ENCODE peak calls at places on chromosomes 1 and 21, in eight cellular contexts. D is EL; Y is GM20000; X is endothelial cell; J is myocyte; I is kidney tubule cell; U is fibroblast of the conjunctiva; G is activated CD8-positive, alpha-beta memory T cell treated with anti-CD3 and anti-CD28 coated beads for 48 hours. C is an unnamed sample.

GRCh38 chr21:33558777-33559421 is 16.1 kb downstream of the SON start:
- DNase-seq in Y (no peak), X (no peak), G (no peak), U (no peak), J (no peak), I (no peak), D (no peak), C (no peak)

GRCh38 chr1:186578325-186579016 is 101.8 kb downstream of the PTGS2 start:
- DNase-seq in J (no peak), D (no peak), G (no peak), I (peak; percentile 40), Y (no peak), U (no peak), X (no peak), C (no peak)

GRCh38 chr1:156487862-156488261 is 12.7 kb downstream of the MEF2D start:
- DNase-seq in G (no peak), Y (peak; percentile 74), I (peak; percentile 90), J (peak; percentile 41), U (no peak), D (no peak), X (no peak), C (no peak)

GRCh38 chr1:47257224-47257623 is 25.2 kb upstream of the TAL1 start:
- DNase-seq in J (peak; percentile 84), X (no peak), Y (no peak), D (no peak), U (no peak), I (no peak), G (no peak), C (no peak)

GRCh38 chr1:44650159-44650831 is 24.0 kb downstream of the TMEM53 start:
- DNase-seq in D (no peak), J (no peak), Y (no peak), U (no peak), I (no peak), G (no peak), X (no peak), C (no peak)

GRCh38 chr1:207362962-207363858 is 41.7 kb downstream of the CD55 start:
- DNase-seq in I (peak; percentile 37), G (no peak), X (no peak), J (peak; percentile 38), U (no peak), Y (no peak), D (peak; percentile 13), C (no peak)

GRCh38 chr21:41964171-41964570 is 10.4 kb upstream of the C2CD2 start:
- DNase-seq in Y (no peak), D (no peak), G (no peak), X (no peak), J (no peak), I (no peak), U (no peak), C (no peak)

GRCh38 chr1:78070758-78071157 is 25.0 kb downstream of the GIPC2 start:
- DNase-seq in D (peak; percentile 83), J (peak; percentile 83), I (peak; percentile 74), X (no peak), U (peak; percentile 65), Y (no peak), G (no peak), C (no peak)

GRCh38 chr1:242212401-242212800 is 213.5 kb upstream of the MAP1LC3C start:
- DNase-seq in D (no peak), J (no peak), I (no peak), U (no peak), Y (no peak), X (no peak), G (no peak), C (no peak)

GRCh38 chr1:119884700-119885099 is 11.6 kb downstream of the ADAM30 start:
- DNase-seq in D (no peak), G (no peak), X (no peak), Y (no peak), U (no peak), I (no peak), J (peak; percentile 44), C (no peak)

GRCh38 chr1:169670836-169671235 is 40.6 kb downstream of the SELL start:
- DNase-seq in Y (no peak), J (no peak), X (no peak), U (no peak), G (no peak), D (no peak), I (no peak), C (no peak)

GRCh38 chr1:151984313-151984956 is 9.2 kb downstream of the S100A10 start:
- DNase-seq in X (no peak), G (no peak), D (no peak), Y (peak; percentile 60), J (peak; percentile 66), I (no peak), U (no peak), C (no peak)

GRCh38 chr1:225689882-225690459 is 37.0 kb upstream of the ENAH start:
- DNase-seq in X (no peak), U (no peak), G (no peak), D (peak; percentile 14), J (peak; percentile 7), Y (no peak), I (peak; percentile 16), C (no peak)

GRCh38 chr1:100950776-100951175 is 54.9 kb downstream of the SLC30A7 start:
- DNase-seq in X (no peak), I (no peak), D (peak; percentile 19), U (peak; percentile 22), J (peak; percentile 83), Y (no peak), G (no peak), C (no peak)

GRCh38 chr1:189751311-189751710 is 726.4 kb downstream of the BRINP3 start:
- DNase-seq in U (no peak), J (no peak), D (no peak), I (peak; percentile 51), G (no peak), X (no peak), Y (no peak), C (no peak)

GRCh38 chr21:16181024-16181423 is 451.2 kb downstream of the USP25 start:
- DNase-seq in X (no peak), D (no peak), J (no peak), I (no peak), Y (no peak), U (no peak), G (no peak), C (no peak)

GRCh38 chr1:200411406-200412257 is 1.8 kb upstream of the ZNF281 start:
- DNase-seq in I (no peak), Y (no peak), D (no peak), J (no peak), X (peak; percentile 7), G (no peak), U (no peak), C (peak; percentile 32)

GRCh38 chr1:218665216-218665615 is 320.1 kb downstream of the TGFB2 start:
- DNase-seq in I (peak; percentile 24), U (peak; percentile 86), J (peak; percentile 92), X (no peak), Y (no peak), D (no peak), G (no peak), C (no peak)

GRCh38 chr21:42143111-42143510 is 72.0 kb downstream of the UMODL1 start:
- DNase-seq in J (peak; percentile 36), G (no peak), I (no peak), D (no peak), Y (no peak), X (no peak), U (no peak), C (no peak)

GRCh38 chr1:112805155-112805853 is 90.2 kb upstream of the PPM1J start:
- DNase-seq in J (no peak), I (no peak), G (no peak), U (no peak), X (no peak), D (no peak), Y (no peak), C (no peak)

GRCh38 chr21:31537872-31538576 is 121.5 kb upstream of the SOD1 start:
- DNase-seq in D (no peak), U (no peak), Y (no peak), X (peak; percentile 45), I (no peak), J (no peak), G (no peak), C (no peak)

GRCh38 chr21:36788116-36788515 is 89.2 kb downstream of the SIM2 start:
- DNase-seq in G (no peak), I (peak; percentile 71), U (no peak), X (no peak), D (peak; percentile 39), Y (no peak), J (peak; percentile 65), C (peak; percentile 40)

GRCh38 chr1:2853711-2854110 is 52.2 kb upstream of the TTC34 start:
- DNase-seq in Y (no peak), U (no peak), G (no peak), J (no peak), I (no peak), D (no peak), X (no peak), C (no peak)

GRCh38 chr1:213692236-213692831 is 295.4 kb upstream of the PROX1 start:
- DNase-seq in X (no peak), Y (no peak), J (no peak), G (no peak), I (no peak), D (no peak), U (no peak), C (no peak)

GRCh38 chr21:39006653-39007417 is 176.4 kb downstream of the PSMG1 start:
- DNase-seq in U (no peak), I (no peak), G (no peak), J (peak; percentile 7), D (no peak), Y (no peak), X (no peak), C (no peak)

GRCh38 chr1:243713470-243714186 is 136.4 kb downstream of the AKT3 start:
- DNase-seq in I (no peak), U (no peak), G (no peak), J (peak; percentile 75), D (no peak), Y (no peak), X (no peak), C (no peak)

GRCh38 chr1:207024202-207025143 is 8.1 kb downstream of the C1orf116 start:
- DNase-seq in D (no peak), G (no peak), U (no peak), Y (no peak), X (no peak), I (no peak), J (no peak), C (no peak)

GRCh38 chr21:32819702-32820101 is 48.1 kb upstream of the PAXBP1 start:
- DNase-seq in Y (no peak), I (peak; percentile 39), D (peak; percentile 65), U (peak; percentile 90), J (peak; percentile 45), X (no peak), G (no peak), C (no peak)

GRCh38 chr1:17875882-17876280 is 120.7 kb downstream of the ACTL8 start:
- DNase-seq in X (no peak), Y (no peak), U (no peak), I (peak; percentile 92), G (no peak), J (no peak), D (peak; percentile 72), C (no peak)

GRCh38 chr1:165173409-165173808 is 183.1 kb downstream of the LMX1A start:
- DNase-seq in U (no peak), Y (no peak), G (no peak), D (no peak), I (no peak), J (no peak), X (no peak), C (no peak)

GRCh38 chr1:186212574-186213224 is 162.4 kb downstream of the TPR start:
- DNase-seq in G (no peak), J (peak; percentile 77), X (peak; percentile 49), U (peak; percentile 87), D (peak; percentile 84), I (peak; percentile 92), Y (peak; percentile 51), C (peak; percentile 36)

GRCh38 chr1:234405676-234406075 is 32.4 kb downstream of the COA6 start:
- DNase-seq in D (no peak), Y (no peak), U (no peak), I (no peak), J (no peak), X (no peak), G (no peak), C (no peak)

GRCh38 chr1:205805082-205805711 is 7.8 kb downstream of the SLC41A1 start:
- DNase-seq in D (no peak), I (peak; percentile 24), J (no peak), G (peak; percentile 25), Y (no peak), X (no peak), U (no peak), C (no peak)

C was measured in HuH-7.